ENCODE peak calls at places on chromosome 4, in nine cellular contexts. J is thyroid gland, W is SW480, U is gastrocnemius medialis, R is sciatic nerve, C is midbrain, B is fibroblast of lung, H is naive B cell, I is SK-N-SH. K is an unnamed sample.

GRCh38 chr4:183300070-183300469 is 20.0 kb downstream of the CLDN22 start:
- DNase-seq in J (no peak), W (no peak), U (no peak), R (no peak), C (no peak), B (peak), H (no peak), I (no peak), K (no peak)

GRCh38 chr4:138494931-138495330 is 252.8 kb upstream of the SLC7A11 start:
- DNase-seq in J (no peak), W (no peak), U (no peak), R (no peak), C (peak), B (no peak), H (no peak), I (no peak), K (peak)

GRCh38 chr4:2941138-2942036 is 21.8 kb downstream of the NOP14 start:
- DNase-seq in J (no peak), W (no peak), U (no peak), R (peak), C (no peak), B (no peak), H (no peak), I (no peak), K (peak)

GRCh38 chr4:186953601-186954260 is 230.1 kb upstream of the FAT1 start:
- DNase-seq in J (no peak), W (no peak), U (peak), R (no peak), C (no peak), B (no peak), H (no peak), I (no peak), K (no peak)

GRCh38 chr4:186726440-186727148 is 2.9 kb upstream of the FAT1 start:
- DNase-seq in J (peak), W (peak), U (no peak), R (peak), C (peak), B (peak), H (no peak), I (peak), K (peak)

GRCh38 chr4:177006331-177006730 is 213.6 kb upstream of the VEGFC start:
- DNase-seq in J (no peak), W (no peak), U (no peak), R (no peak), C (no peak), B (no peak), H (no peak), I (no peak), K (no peak)

GRCh38 chr4:166259081-166259480 is 386.0 kb downstream of the TLL1 start:
- DNase-seq in J (no peak), W (no peak), U (no peak), R (no peak), C (no peak), B (no peak), H (no peak), I (no peak), K (no peak)

GRCh38 chr4:72899214-72899613 is 170.3 kb downstream of the COX18 start:
- DNase-seq in J (no peak), W (no peak), U (no peak), R (no peak), C (no peak), B (no peak), H (no peak), I (no peak), K (no peak)

GRCh38 chr4:20192754-20193521 is 58.8 kb upstream of the SLIT2 start:
- DNase-seq in J (no peak), W (no peak), U (no peak), R (no peak), C (no peak), B (peak), H (no peak), I (no peak), K (no peak)

GRCh38 chr4:101346312-101346561 is 1.1 kb downstream of the PPP3CA start:
- DNase-seq in J (no peak), W (peak), U (no peak), R (no peak), C (no peak), B (no peak), H (peak), I (peak), K (no peak)

GRCh38 chr4:25031077-25031606 is 396 bp upstream of the LGI2 start:
- DNase-seq in J (peak), W (peak), U (no peak), R (no peak), C (no peak), B (peak), H (no peak), I (peak), K (no peak)

GRCh38 chr4:81040175-81040659 is 9.7 kb downstream of the BMP3 start:
- DNase-seq in J (no peak), W (peak), U (no peak), R (no peak), C (peak), B (peak), H (peak), I (peak), K (no peak)

GRCh38 chr4:153465583-153465921 is 608 bp upstream of the TMEM131L start:
- DNase-seq in J (peak), W (peak), U (peak), R (peak), C (no peak), B (peak), H (no peak), I (peak), K (peak)

GRCh38 chr4:156362581-156362980 is 408.9 kb upstream of the CTSO start:
- DNase-seq in J (no peak), W (no peak), U (no peak), R (no peak), C (no peak), B (peak), H (no peak), I (no peak), K (no peak)

GRCh38 chr4:139872274-139872673 is 206.7 kb downstream of the MGST2 start:
- DNase-seq in J (no peak), W (no peak), U (no peak), R (no peak), C (no peak), B (peak), H (no peak), I (no peak), K (no peak)

GRCh38 chr4:4719446-4719845 is 140.0 kb upstream of the MSX1 start:
- DNase-seq in J (no peak), W (no peak), U (no peak), R (no peak), C (no peak), B (no peak), H (no peak), I (no peak), K (no peak)

GRCh38 chr4:139656614-139657486 is 8.8 kb upstream of the MGST2 start:
- DNase-seq in J (peak), W (peak), U (no peak), R (no peak), C (peak), B (peak), H (peak), I (peak), K (peak)

GRCh38 chr4:107755841-107756356 is 35.9 kb upstream of the PAPSS1 start:
- DNase-seq in J (no peak), W (no peak), U (no peak), R (no peak), C (no peak), B (peak), H (no peak), I (no peak), K (no peak)

GRCh38 chr4:20087512-20087911 is 164.2 kb upstream of the SLIT2 start:
- DNase-seq in J (no peak), W (no peak), U (no peak), R (no peak), C (no peak), B (no peak), H (no peak), I (no peak), K (no peak)

GRCh38 chr4:175456131-175456530 is 355.9 kb downstream of the GPM6A start:
- DNase-seq in J (no peak), W (no peak), U (no peak), R (no peak), C (no peak), B (no peak), H (no peak), I (no peak), K (no peak)

GRCh38 chr4:161197912-161198311 is 965.9 kb downstream of the FSTL5 start:
- DNase-seq in J (no peak), W (no peak), U (no peak), R (no peak), C (no peak), B (no peak), H (no peak), I (no peak), K (no peak)

GRCh38 chr4:105137460-105137859 is 9.2 kb upstream of the TET2 start:
- DNase-seq in J (no peak), W (no peak), U (no peak), R (no peak), C (no peak), B (no peak), H (no peak), I (no peak), K (no peak)

GRCh38 chr4:2354760-2355159 is 63.7 kb downstream of the ZFYVE28 start:
- DNase-seq in J (no peak), W (no peak), U (no peak), R (no peak), C (no peak), B (no peak), H (peak), I (peak), K (no peak)

GRCh38 chr4:107379054-107379869 is 340.8 kb downstream of the PAPSS1 start:
- DNase-seq in J (no peak), W (no peak), U (no peak), R (no peak), C (peak), B (peak), H (no peak), I (no peak), K (no peak)

GRCh38 chr4:110586137-110586850 is 36.6 kb downstream of the PITX2 start:
- DNase-seq in J (no peak), W (peak), U (no peak), R (no peak), C (peak), B (peak), H (no peak), I (peak), K (no peak)

GRCh38 chr4:125735107-125735506 is 420.4 kb downstream of the FAT4 start:
- DNase-seq in J (peak), W (peak), U (no peak), R (no peak), C (no peak), B (peak), H (no peak), I (peak), K (no peak)

GRCh38 chr4:86543560-86544312 is 50.4 kb upstream of the PTPN13 start:
- DNase-seq in J (no peak), W (no peak), U (no peak), R (no peak), C (no peak), B (no peak), H (no peak), I (no peak), K (no peak)

GRCh38 chr4:3407171-3407771 is 34.5 kb upstream of the HGFAC start:
- DNase-seq in J (no peak), W (no peak), U (no peak), R (peak), C (no peak), B (no peak), H (no peak), I (no peak), K (no peak)

K was measured in mucosa of descending colon.